ENCODE peak calls at places on chromosome 4, in four cellular contexts. L is MM.1S, U is brain microvascular endothelial cell, Q is dorsolateral prefrontal cortex. H is an unnamed sample.

GRCh38 chr4:140367738-140368137 is 5.7 kb upstream of the SCOC start:
- DNase-seq in L (no peak), U (peak), Q (no peak), H (peak)

GRCh38 chr4:20248155-20248558 is 3.5 kb upstream of the SLIT2 start:
- DNase-seq in L (peak), U (peak), Q (no peak), H (peak)

GRCh38 chr4:176443117-176443516 is 123.4 kb downstream of the SPCS3 start:
- DNase-seq in L (no peak), U (peak), Q (no peak), H (peak)

GRCh38 chr4:7323872-7324650 is 110.7 kb downstream of the PSAPL1 start:
- DNase-seq in L (no peak), U (no peak), Q (no peak), H (no peak)

GRCh38 chr4:1346781-1347409 is at the start of gene UVSSA:
- DNase-seq in L (peak), U (peak), Q (peak), H (peak)

GRCh38 chr4:30719363-30720020 is 677 bp upstream of the PCDH7 start:
- DNase-seq in L (no peak), U (peak), Q (peak), H (peak)

GRCh38 chr4:169774466-169775445 is 17.0 kb upstream of the HPF1 start:
- DNase-seq in L (no peak), U (no peak), Q (no peak), H (peak)

GRCh38 chr4:185134176-185134869 is 8.7 kb upstream of the SLC25A4 start:
- DNase-seq in L (peak), U (no peak), Q (no peak), H (peak)

GRCh38 chr4:83276299-83277040 is 8.1 kb downstream of the COQ2 start:
- DNase-seq in L (peak), U (no peak), Q (no peak), H (peak)

GRCh38 chr4:162650166-162650565 is 486.4 kb upstream of the FSTL5 start:
- DNase-seq in L (no peak), U (no peak), Q (no peak), H (no peak)

GRCh38 chr4:162644346-162644745 is 480.5 kb upstream of the FSTL5 start:
- DNase-seq in L (no peak), U (peak), Q (no peak), H (no peak)

GRCh38 chr4:162640152-162640551 is 476.4 kb upstream of the FSTL5 start:
- DNase-seq in L (no peak), U (no peak), Q (no peak), H (no peak)

DNA sequence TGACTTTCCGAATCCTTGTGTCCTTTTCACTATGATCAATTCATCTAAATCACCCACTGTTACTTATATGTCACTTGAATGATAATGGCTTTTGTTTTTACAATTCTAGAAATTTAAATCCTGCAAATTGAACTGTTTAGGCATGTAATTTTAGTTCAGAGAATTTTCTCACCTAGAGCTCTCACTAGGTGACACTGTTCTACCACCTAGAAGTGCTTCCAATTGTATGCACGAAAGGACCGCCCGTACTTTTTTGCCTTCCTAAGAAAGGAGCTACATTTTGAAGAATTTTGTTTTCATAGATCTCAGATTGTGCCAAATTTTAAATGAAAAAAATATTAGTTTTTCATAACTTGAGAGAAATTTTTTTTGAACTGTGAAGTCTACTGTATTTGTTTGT is 481.6 kb upstream of the FSTL5 start:
- DNase-seq in L (no peak), U (peak), Q (no peak), H (no peak)
- TF ChIP-seq CTCF in L (no peak), U (peak), Q (peak), H (no peak)

GRCh38 chr4:26891054-26891453 is 30.4 kb downstream of the STIM2 start:
- DNase-seq in L (no peak), U (no peak), Q (no peak), H (no peak)

GRCh38 chr4:26887809-26888208 is 27.2 kb downstream of the STIM2 start:
- DNase-seq in L (no peak), U (no peak), Q (no peak), H (no peak)

GRCh38 chr4:26884486-26884988 is 23.9 kb downstream of the STIM2 start:
- DNase-seq in L (no peak), U (no peak), Q (no peak), H (no peak)

GRCh38 chr4:26887143-26887542 is 26.5 kb downstream of the STIM2 start:
- DNase-seq in L (no peak), U (no peak), Q (no peak), H (no peak)

DNA sequence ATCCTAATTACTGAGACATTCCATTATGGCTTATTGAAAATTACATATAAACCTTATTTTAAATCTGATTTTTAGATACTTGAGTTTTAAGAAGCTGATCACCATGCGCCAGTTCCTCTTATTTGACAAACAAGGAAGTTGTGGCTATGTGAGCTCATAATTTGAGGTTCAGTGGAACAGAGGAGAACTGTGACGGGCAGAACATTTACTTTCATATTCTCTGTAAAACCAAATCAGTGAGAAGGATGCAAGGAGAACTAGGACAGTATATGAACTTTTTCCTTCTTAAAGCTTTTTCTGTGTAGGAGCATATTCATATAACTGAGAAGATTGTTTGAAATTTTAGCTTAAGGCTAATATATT is 25.3 kb downstream of the STIM2 start:
- DNase-seq in L (peak), U (no peak), Q (no peak), H (no peak)
- H3K4me3 ChIP-seq in L (no peak), U (no peak), Q (no peak), H (no peak)

GRCh38 chr4:174156239-174156826 is 127.1 kb downstream of the FBXO8 start:
- DNase-seq in L (peak), U (peak), Q (no peak), H (peak)
- TF ChIP-seq CTCF in L (peak), U (peak), Q (peak), H (peak)

GRCh38 chr4:3530051-3530450 is 2.2 kb downstream of the LRPAP1 start:
- DNase-seq in L (no peak), U (no peak), Q (no peak), H (no peak)
- H3K4me3 ChIP-seq in L (no peak), U (no peak), Q (peak), H (no peak)